ENCODE peak calls at places on chromosomes 12 and 14, in nine cellular contexts. One of them, this sample, is unnamed.

GRCh38 chr14:75292886-75293285 is 14.3 kb downstream of the FOS start:
- DNase-seq in fibroblast of villous mesenchyme: no peak
- DNase-seq in stomach: no peak
- DNase-seq in AG04450: no peak
- DNase-seq in neural crest cell: no peak
- DNase-seq in endothelial cell: no peak
- DNase-seq in adrenal gland: peak
- DNase-seq in psoas muscle: no peak
- DNase-seq in mucosa of descending colon: no peak
- DNase-seq in this sample: no peak

GRCh38 chr14:105007593-105008264 is 13.2 kb downstream of the CDCA4 start:
- DNase-seq in fibroblast of villous mesenchyme: no peak
- DNase-seq in stomach: no peak
- DNase-seq in AG04450: no peak
- DNase-seq in neural crest cell: no peak
- DNase-seq in endothelial cell: no peak
- DNase-seq in adrenal gland: no peak
- DNase-seq in psoas muscle: no peak
- DNase-seq in mucosa of descending colon: no peak
- DNase-seq in this sample: no peak

GRCh38 chr14:34684578-34684977 is 29.8 kb downstream of the CFL2 start:
- DNase-seq in fibroblast of villous mesenchyme: peak
- DNase-seq in stomach: no peak
- DNase-seq in AG04450: no peak
- DNase-seq in neural crest cell: no peak
- DNase-seq in endothelial cell: no peak
- DNase-seq in adrenal gland: no peak
- DNase-seq in psoas muscle: no peak
- DNase-seq in mucosa of descending colon: no peak
- DNase-seq in this sample: no peak

GRCh38 chr12:124734224-124734788 is 129.4 kb downstream of the SCARB1 start:
- DNase-seq in fibroblast of villous mesenchyme: peak
- DNase-seq in stomach: no peak
- DNase-seq in AG04450: no peak
- DNase-seq in neural crest cell: no peak
- DNase-seq in endothelial cell: peak
- DNase-seq in adrenal gland: peak
- DNase-seq in psoas muscle: peak
- DNase-seq in mucosa of descending colon: no peak
- DNase-seq in this sample: no peak

GRCh38 chr14:103155013-103155412 is 31.8 kb downstream of the TNFAIP2 start:
- DNase-seq in fibroblast of villous mesenchyme: peak
- DNase-seq in stomach: peak
- DNase-seq in AG04450: no peak
- DNase-seq in neural crest cell: no peak
- DNase-seq in endothelial cell: no peak
- DNase-seq in adrenal gland: peak
- DNase-seq in psoas muscle: peak
- DNase-seq in mucosa of descending colon: no peak
- DNase-seq in this sample: peak

GRCh38 chr12:111064982-111065381 is 144.6 kb upstream of the MYL2 start:
- DNase-seq in fibroblast of villous mesenchyme: no peak
- DNase-seq in stomach: no peak
- DNase-seq in AG04450: no peak
- DNase-seq in neural crest cell: no peak
- DNase-seq in endothelial cell: no peak
- DNase-seq in adrenal gland: no peak
- DNase-seq in psoas muscle: no peak
- DNase-seq in mucosa of descending colon: no peak
- DNase-seq in this sample: no peak

GRCh38 chr12:58420496-58420895 is 479.1 kb downstream of the ATP23 start:
- DNase-seq in fibroblast of villous mesenchyme: peak
- DNase-seq in stomach: no peak
- DNase-seq in AG04450: no peak
- DNase-seq in neural crest cell: no peak
- DNase-seq in endothelial cell: no peak
- DNase-seq in adrenal gland: no peak
- DNase-seq in psoas muscle: no peak
- DNase-seq in mucosa of descending colon: no peak
- DNase-seq in this sample: no peak

GRCh38 chr14:23307146-23307447 is 464 bp downstream of the BCL2L2 start:
- DNase-seq in fibroblast of villous mesenchyme: no peak
- DNase-seq in stomach: no peak
- DNase-seq in AG04450: no peak
- DNase-seq in neural crest cell: no peak
- DNase-seq in endothelial cell: no peak
- DNase-seq in adrenal gland: no peak
- DNase-seq in psoas muscle: no peak
- DNase-seq in mucosa of descending colon: no peak
- DNase-seq in this sample: no peak

GRCh38 chr12:8609061-8609570 is 3.5 kb downstream of the AICDA start:
- DNase-seq in fibroblast of villous mesenchyme: peak
- DNase-seq in stomach: no peak
- DNase-seq in AG04450: peak
- DNase-seq in neural crest cell: peak
- DNase-seq in endothelial cell: peak
- DNase-seq in adrenal gland: no peak
- DNase-seq in psoas muscle: no peak
- DNase-seq in mucosa of descending colon: no peak
- DNase-seq in this sample: peak

GRCh38 chr12:8605057-8605456 is 7.6 kb downstream of the AICDA start:
- DNase-seq in fibroblast of villous mesenchyme: no peak
- DNase-seq in stomach: no peak
- DNase-seq in AG04450: no peak
- DNase-seq in neural crest cell: no peak
- DNase-seq in endothelial cell: no peak
- DNase-seq in adrenal gland: no peak
- DNase-seq in psoas muscle: no peak
- DNase-seq in mucosa of descending colon: no peak
- DNase-seq in this sample: no peak

GRCh38 chr12:8603858-8604257 is 8.8 kb downstream of the AICDA start:
- DNase-seq in fibroblast of villous mesenchyme: no peak
- DNase-seq in stomach: no peak
- DNase-seq in AG04450: no peak
- DNase-seq in neural crest cell: no peak
- DNase-seq in endothelial cell: no peak
- DNase-seq in adrenal gland: no peak
- DNase-seq in psoas muscle: no peak
- DNase-seq in mucosa of descending colon: no peak
- DNase-seq in this sample: no peak
- TF ChIP-seq CTCF in fibroblast of villous mesenchyme: no peak
- TF ChIP-seq CTCF in stomach: no peak
- TF ChIP-seq CTCF in AG04450: no peak
- TF ChIP-seq CTCF in neural crest cell: peak
- TF ChIP-seq CTCF in endothelial cell: no peak
- TF ChIP-seq CTCF in adrenal gland: no peak
- TF ChIP-seq CTCF in psoas muscle: no peak
- TF ChIP-seq CTCF in mucosa of descending colon: no peak
- TF ChIP-seq CTCF in this sample: no peak

GRCh38 chr12:27523642-27524488 is at the start of gene PPFIBP1:
- DNase-seq in fibroblast of villous mesenchyme: peak
- DNase-seq in stomach: peak
- DNase-seq in AG04450: peak
- DNase-seq in neural crest cell: peak
- DNase-seq in endothelial cell: peak
- DNase-seq in adrenal gland: peak
- DNase-seq in psoas muscle: peak
- DNase-seq in mucosa of descending colon: peak
- DNase-seq in this sample: peak

GRCh38 chr12:27524839-27525238 is 833 bp downstream of the PPFIBP1 start:
- DNase-seq in fibroblast of villous mesenchyme: peak
- DNase-seq in stomach: no peak
- DNase-seq in AG04450: no peak
- DNase-seq in neural crest cell: no peak
- DNase-seq in endothelial cell: peak
- DNase-seq in adrenal gland: no peak
- DNase-seq in psoas muscle: no peak
- DNase-seq in mucosa of descending colon: no peak
- DNase-seq in this sample: no peak

GRCh38 chr12:27523305-27523641 is 733 bp upstream of the PPFIBP1 start:
- DNase-seq in fibroblast of villous mesenchyme: no peak
- DNase-seq in stomach: no peak
- DNase-seq in AG04450: no peak
- DNase-seq in neural crest cell: no peak
- DNase-seq in endothelial cell: no peak
- DNase-seq in adrenal gland: no peak
- DNase-seq in psoas muscle: no peak
- DNase-seq in mucosa of descending colon: no peak
- DNase-seq in this sample: no peak

GRCh38 chr12:27525373-27525772 is 1.4 kb downstream of the PPFIBP1 start:
- DNase-seq in fibroblast of villous mesenchyme: peak
- DNase-seq in stomach: no peak
- DNase-seq in AG04450: no peak
- DNase-seq in neural crest cell: no peak
- DNase-seq in endothelial cell: peak
- DNase-seq in adrenal gland: peak
- DNase-seq in psoas muscle: no peak
- DNase-seq in mucosa of descending colon: no peak
- DNase-seq in this sample: no peak

GRCh38 chr12:27524489-27524835 is 456 bp downstream of the PPFIBP1 start:
- DNase-seq in fibroblast of villous mesenchyme: no peak
- DNase-seq in stomach: no peak
- DNase-seq in AG04450: no peak
- DNase-seq in neural crest cell: no peak
- DNase-seq in endothelial cell: no peak
- DNase-seq in adrenal gland: no peak
- DNase-seq in psoas muscle: no peak
- DNase-seq in mucosa of descending colon: no peak
- DNase-seq in this sample: no peak
- TF ChIP-seq CTCF in fibroblast of villous mesenchyme: no peak
- TF ChIP-seq CTCF in stomach: no peak
- TF ChIP-seq CTCF in AG04450: no peak
- TF ChIP-seq CTCF in neural crest cell: peak
- TF ChIP-seq CTCF in endothelial cell: no peak
- TF ChIP-seq CTCF in adrenal gland: no peak
- TF ChIP-seq CTCF in psoas muscle: no peak
- TF ChIP-seq CTCF in mucosa of descending colon: no peak
- TF ChIP-seq CTCF in this sample: no peak

GRCh38 chr12:29517265-29517664 is 19.8 kb upstream of the OVCH1 start:
- DNase-seq in fibroblast of villous mesenchyme: no peak
- DNase-seq in stomach: no peak
- DNase-seq in AG04450: no peak
- DNase-seq in neural crest cell: no peak
- DNase-seq in endothelial cell: no peak
- DNase-seq in adrenal gland: no peak
- DNase-seq in psoas muscle: no peak
- DNase-seq in mucosa of descending colon: no peak
- DNase-seq in this sample: peak

GRCh38 chr12:29521951-29522350 is 24.5 kb upstream of the OVCH1 start:
- DNase-seq in fibroblast of villous mesenchyme: no peak
- DNase-seq in stomach: no peak
- DNase-seq in AG04450: no peak
- DNase-seq in neural crest cell: no peak
- DNase-seq in endothelial cell: no peak
- DNase-seq in adrenal gland: no peak
- DNase-seq in psoas muscle: no peak
- DNase-seq in mucosa of descending colon: no peak
- DNase-seq in this sample: no peak

GRCh38 chr12:29518407-29518806 is 20.9 kb upstream of the OVCH1 start:
- DNase-seq in fibroblast of villous mesenchyme: no peak
- DNase-seq in stomach: no peak
- DNase-seq in AG04450: no peak
- DNase-seq in neural crest cell: no peak
- DNase-seq in endothelial cell: no peak
- DNase-seq in adrenal gland: no peak
- DNase-seq in psoas muscle: no peak
- DNase-seq in mucosa of descending colon: no peak
- DNase-seq in this sample: no peak

GRCh38 chr12:29516431-29516875 is 19.0 kb upstream of the OVCH1 start:
- DNase-seq in fibroblast of villous mesenchyme: peak
- DNase-seq in stomach: no peak
- DNase-seq in AG04450: no peak
- DNase-seq in neural crest cell: no peak
- DNase-seq in endothelial cell: no peak
- DNase-seq in adrenal gland: no peak
- DNase-seq in psoas muscle: no peak
- DNase-seq in mucosa of descending colon: no peak
- DNase-seq in this sample: no peak

DNA sequence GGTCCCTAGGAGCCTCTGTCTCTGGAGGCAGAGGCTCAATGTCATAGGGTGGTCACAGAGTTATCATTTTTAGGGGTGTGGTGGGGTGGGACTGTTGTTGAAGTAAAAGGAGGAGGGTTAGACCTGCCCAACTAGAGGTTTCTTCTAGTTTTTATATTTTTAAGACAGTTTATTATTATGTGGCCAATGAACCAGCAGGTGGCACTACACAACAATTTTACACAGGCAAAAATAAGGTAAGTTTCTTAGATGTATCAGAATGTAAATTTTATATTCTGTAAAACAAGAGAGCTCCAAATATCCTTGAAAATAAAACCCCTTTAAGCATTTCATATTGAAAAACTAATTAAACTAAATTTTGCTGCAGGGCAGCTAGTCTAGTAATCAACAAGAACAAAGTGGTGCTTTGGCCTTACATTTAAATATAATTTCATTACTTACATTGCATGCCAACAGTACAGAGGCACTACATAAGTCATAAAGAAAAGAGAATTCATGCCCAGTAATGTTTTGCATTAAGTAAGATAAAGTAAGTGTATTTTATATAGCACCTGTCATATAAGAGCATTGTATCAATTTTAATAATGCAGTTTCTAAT is 22.2 kb upstream of the OVCH1 start:
- DNase-seq in fibroblast of villous mesenchyme: peak
- DNase-seq in stomach: no peak
- DNase-seq in AG04450: peak
- DNase-seq in neural crest cell: peak
- DNase-seq in endothelial cell: peak
- DNase-seq in adrenal gland: no peak
- DNase-seq in psoas muscle: no peak
- DNase-seq in mucosa of descending colon: no peak
- DNase-seq in this sample: peak
- TF ChIP-seq CTCF in fibroblast of villous mesenchyme: peak
- TF ChIP-seq CTCF in stomach: no peak
- TF ChIP-seq CTCF in AG04450: peak
- TF ChIP-seq CTCF in neural crest cell: peak
- TF ChIP-seq CTCF in endothelial cell: peak
- TF ChIP-seq CTCF in adrenal gland: peak
- TF ChIP-seq CTCF in psoas muscle: peak
- TF ChIP-seq CTCF in mucosa of descending colon: peak
- TF ChIP-seq CTCF in this sample: peak

DNA sequence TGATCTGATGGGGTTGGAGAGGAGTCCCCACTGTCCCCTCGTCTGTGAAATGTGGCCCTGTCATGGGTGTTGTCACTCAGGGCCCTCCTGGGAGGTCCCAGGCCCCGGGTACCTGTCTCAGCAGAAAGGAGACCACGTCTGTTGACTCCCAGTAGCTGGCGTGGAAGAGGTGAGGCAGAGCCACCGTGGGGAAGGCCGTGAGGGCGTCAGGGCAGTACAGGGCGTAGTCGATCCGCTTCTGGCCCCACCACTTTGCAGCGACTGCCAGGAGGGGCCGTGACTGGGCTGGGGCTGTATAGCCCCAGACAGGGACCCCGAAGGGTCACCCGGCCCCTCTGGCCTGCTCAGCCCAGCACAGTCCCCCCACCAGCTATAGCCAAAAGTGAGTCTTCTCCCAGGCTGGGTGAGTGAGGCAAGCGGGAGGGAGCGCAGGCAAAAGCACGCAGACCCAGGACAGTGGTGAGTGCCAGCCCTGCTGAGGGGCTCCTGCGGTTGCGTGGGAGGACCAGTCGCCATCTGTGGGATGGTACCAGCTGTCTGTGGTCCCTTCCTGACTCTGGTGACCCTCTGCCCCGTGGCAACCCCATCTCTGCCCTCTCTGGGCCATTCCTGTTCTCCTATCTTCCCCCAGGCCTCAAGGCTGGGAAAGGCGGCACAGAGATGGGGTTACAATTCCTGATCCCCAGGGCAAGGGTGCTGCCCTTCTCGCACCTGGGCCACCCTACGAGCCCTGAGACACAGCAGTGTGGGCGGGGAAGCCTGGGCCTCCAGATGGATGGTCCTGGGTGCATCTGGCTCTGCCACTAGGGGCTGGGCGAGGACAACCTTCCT is 8.3 kb downstream of the ARL6IP4 start:
- DNase-seq in fibroblast of villous mesenchyme: no peak
- DNase-seq in stomach: no peak
- DNase-seq in AG04450: no peak
- DNase-seq in neural crest cell: no peak
- DNase-seq in endothelial cell: no peak
- DNase-seq in adrenal gland: no peak
- DNase-seq in psoas muscle: no peak
- DNase-seq in mucosa of descending colon: no peak
- DNase-seq in this sample: no peak
- TF ChIP-seq CTCF in fibroblast of villous mesenchyme: no peak
- TF ChIP-seq CTCF in stomach: no peak
- TF ChIP-seq CTCF in AG04450: no peak
- TF ChIP-seq CTCF in neural crest cell: no peak
- TF ChIP-seq CTCF in endothelial cell: no peak
- TF ChIP-seq CTCF in adrenal gland: no peak
- TF ChIP-seq CTCF in psoas muscle: no peak
- TF ChIP-seq CTCF in mucosa of descending colon: no peak
- TF ChIP-seq CTCF in this sample: no peak